ENCODE peak calls at places on chromosomes 1 and 21, in seven cellular contexts. D is body of pancreas; M is M059J; P is activated CD4-positive, alpha-beta T cell treated with anti-CD3 and anti-CD28 coated beads, Interleukin-2, amount 10 ng/mL, durations not matched to agents 7 days and 5 days; J is T-helper 2 cell; X is left ventricle myocardium superior; S is cardiac muscle cell. Z is an unnamed sample.

GRCh38 chr1:180927348-180927747 is 14.7 kb downstream of the KIAA1614 start:
- DNase-seq in D (no peak), M (no peak), P (no peak), J (no peak), X (peak), S (peak), Z (no peak)

GRCh38 chr1:10045480-10046355 is 13.0 kb downstream of the UBE4B start:
- DNase-seq in D (peak), M (no peak), P (no peak), J (no peak), X (no peak), S (no peak), Z (no peak)

GRCh38 chr1:237287876-237288517 is 246.0 kb downstream of the RYR2 start:
- DNase-seq in D (no peak), M (no peak), P (no peak), J (no peak), X (peak), S (peak), Z (no peak)

GRCh38 chr1:145897969-145898368 is 11.9 kb downstream of the ITGA10 start:
- DNase-seq in D (no peak), M (no peak), P (no peak), J (no peak), X (no peak), S (no peak), Z (no peak)

GRCh38 chr1:219928791-219929118 is 398 bp upstream of the SLC30A10 start:
- DNase-seq in D (no peak), M (no peak), P (no peak), J (no peak), X (no peak), S (no peak), Z (no peak)

GRCh38 chr21:44773291-44773932 is 28.2 kb downstream of the UBE2G2 start:
- DNase-seq in D (no peak), M (no peak), P (no peak), J (no peak), X (no peak), S (no peak), Z (peak)

GRCh38 chr1:156550346-156550745 is 22.0 kb downstream of the IQGAP3 start:
- DNase-seq in D (peak), M (no peak), P (no peak), J (no peak), X (peak), S (no peak), Z (no peak)

GRCh38 chr1:247337250-247337746 is 5.6 kb upstream of the ZNF496 start:
- DNase-seq in D (no peak), M (peak), P (no peak), J (no peak), X (no peak), S (no peak), Z (no peak)

GRCh38 chr1:26279598-26280332 is at the start of gene SH3BGRL3:
- DNase-seq in D (peak), M (peak), P (peak), J (peak), X (peak), S (peak), Z (no peak)

GRCh38 chr1:55402117-55402516 is 187.0 kb upstream of the USP24 start:
- DNase-seq in D (no peak), M (peak), P (no peak), J (no peak), X (no peak), S (no peak), Z (no peak)

GRCh38 chr1:121538943-121539575 is 354.3 kb downstream of the SRGAP2C start:
- DNase-seq in D (no peak), M (no peak), P (no peak), J (no peak), X (no peak), S (no peak), Z (no peak)

GRCh38 chr1:206941766-206942418 is 4.4 kb downstream of the PIGR start:
- DNase-seq in D (peak), M (no peak), P (no peak), J (no peak), X (no peak), S (peak), Z (no peak)

GRCh38 chr1:209768354-209768774 is 12.5 kb downstream of the TRAF3IP3 start:
- DNase-seq in D (peak), M (no peak), P (peak), J (peak), X (peak), S (no peak), Z (no peak)

GRCh38 chr1:168606096-168606495 is 29.7 kb downstream of the XCL1 start:
- DNase-seq in D (no peak), M (no peak), P (no peak), J (no peak), X (no peak), S (no peak), Z (no peak)

GRCh38 chr1:46757256-46757955 is 38.5 kb upstream of the EFCAB14 start:
- DNase-seq in D (peak), M (peak), P (no peak), J (no peak), X (no peak), S (no peak), Z (no peak)

GRCh38 chr1:213381572-213382084 is 330.6 kb downstream of the RPS6KC1 start:
- DNase-seq in D (no peak), M (peak), P (no peak), J (no peak), X (peak), S (peak), Z (peak)